ENCODE peak calls at places on chromosome 9, in seven cellular contexts. G, R, B, S, N, K and D are unnamed samples. For H3K4me1 and H3K27me3, the result is how much of the 10 kb centered on the place peaks cover.

GRCh38 chr9:130972277-130972956 is 33.4 kb upstream of the FIBCD1 start:
- DNase-seq in S (no peak), K (no peak), N (no peak), G (no peak), B (no peak), R (no peak), D (no peak)

GRCh38 chr9:19516348-19516747 is 107.5 kb downstream of the ACER2 start:
- DNase-seq in B (no peak), R (no peak), S (no peak), G (no peak), N (no peak), K (no peak), D (no peak)

GRCh38 chr9:13569706-13570423 is 290.4 kb upstream of the MPDZ start:
- DNase-seq in G (no peak), B (no peak), R (no peak), K (peak), S (no peak), N (no peak), D (no peak)

GRCh38 chr9:32882616-32883015 is 99.3 kb downstream of the TMEM215 start:
- DNase-seq in N (no peak), K (no peak), G (no peak), B (no peak), S (no peak), R (no peak), D (no peak)

GRCh38 chr9:129102791-129103594 is 7.6 kb downstream of the CRAT start:
- DNase-seq in K (peak), B (no peak), G (peak), S (peak), N (peak), R (peak), D (peak)

GRCh38 chr9:110095238-110095637 is 112.7 kb downstream of the C9orf152 start:
- DNase-seq in N (no peak), B (no peak), K (peak), R (no peak), G (no peak), S (peak), D (no peak)

GRCh38 chr9:4713849-4714248 is 27.2 kb downstream of the AK3 start:
- DNase-seq in R (no peak), K (no peak), G (no peak), S (no peak), N (no peak), B (no peak), D (no peak)

GRCh38 chr9:5612187-5612535 is 16.7 kb upstream of the RIC1 start:
- DNase-seq in R (no peak), N (no peak), G (no peak), K (no peak), S (no peak), B (no peak), D (no peak)

GRCh38 chr9:3526903-3527652 is 1.3 kb upstream of the RFX3 start:
- DNase-seq in G (peak), S (peak), K (no peak), B (no peak), N (no peak), R (peak), D (peak)

GRCh38 chr9:99573883-99574282 is 247.8 kb upstream of the NR4A3 start:
- DNase-seq in G (no peak), N (no peak), B (no peak), S (no peak), K (no peak), R (no peak), D (no peak)

GRCh38 chr9:9791621-9792020 is 821.2 kb downstream of the PTPRD start:
- DNase-seq in R (no peak), K (peak), N (no peak), S (no peak), G (no peak), B (no peak), D (no peak)

GRCh38 chr9:88733651-88734470 is 198.9 kb downstream of the NXNL2 start:
- DNase-seq in K (peak), N (no peak), G (no peak), B (no peak), R (no peak), S (peak), D (no peak)

GRCh38 chr9:68979538-68980314 is 34.2 kb downstream of the PRKACG start:
- DNase-seq in R (no peak), N (no peak), G (no peak), S (no peak), K (no peak), B (no peak), D (no peak)

GRCh38 chr9:109132473-109133095 is 12.8 kb upstream of the TMEM245 start:
- DNase-seq in G (no peak), K (no peak), N (no peak), R (no peak), B (no peak), S (no peak), D (no peak)

GRCh38 chr9:90099262-90099982 is 494.6 kb downstream of the GADD45G start:
- DNase-seq in G (no peak), S (peak), B (no peak), R (peak), N (no peak), K (peak), D (no peak)

GRCh38 chr9:982660-983240 is 6.3 kb downstream of the DMRT3 start:
- DNase-seq in K (no peak), N (no peak), B (no peak), G (no peak), R (no peak), S (peak), D (no peak)

GRCh38 chr9:100724932-100725331 is 147.1 kb downstream of the CAVIN4 start:
- DNase-seq in G (no peak), R (no peak), N (no peak), B (no peak), S (no peak), K (no peak), D (no peak)

GRCh38 chr9:131776473-131776872 is 36.6 kb upstream of the RAPGEF1 start:
- DNase-seq in N (no peak), B (no peak), G (no peak), S (peak), R (no peak), K (peak), D (no peak)

GRCh38 chr9:15400281-15400941 is 22.3 kb upstream of the SNAPC3 start:
- DNase-seq in S (peak), K (peak), B (no peak), N (no peak), R (no peak), G (no peak), D (no peak)

GRCh38 chr9:6015278-6016157 is at the start of gene RANBP6:
- DNase-seq in R (peak), N (peak), B (peak), K (peak), G (peak), S (peak), D (peak)

GRCh38 chr9:81591791-81592190 is 97.6 kb downstream of the TLE1 start:
- DNase-seq in S (no peak), K (no peak), G (no peak), B (no peak), R (no peak), N (no peak), D (no peak)

GRCh38 chr9:134961331-134962064 is 43.8 kb upstream of the FCN1 start:
- DNase-seq in G (peak), B (no peak), R (no peak), K (no peak), S (no peak), N (no peak), D (peak)

GRCh38 chr9:33167949-33168535 is 906 bp upstream of the B4GALT1 start:
- DNase-seq in B (no peak), N (no peak), S (no peak), G (no peak), K (no peak), R (no peak), D (peak)

GRCh38 chr9:109708507-109708945 is 71.5 kb upstream of the PALM2AKAP2 start:
- DNase-seq in B (no peak), R (no peak), K (peak), N (no peak), G (no peak), S (peak), D (no peak)

GRCh38 chr9:95071925-95072324 is 245.6 kb downstream of the FANCC start:
- DNase-seq in N (no peak), K (no peak), B (no peak), G (no peak), S (no peak), R (no peak), D (no peak)

GRCh38 chr9:77128125-77128789 is 49.1 kb upstream of the VPS13A start:
- DNase-seq in B (no peak), R (no peak), N (no peak), G (no peak), K (no peak), S (no peak), D (no peak)

GRCh38 chr9:27711241-27711640 is 138.0 kb upstream of the C9orf72 start:
- DNase-seq in N (no peak), B (no peak), G (no peak), K (no peak), R (no peak), S (no peak), D (no peak)

GRCh38 chr9:106874031-106874430 is 11.1 kb downstream of the ZNF462 start:
- DNase-seq in G (no peak), B (no peak), R (no peak), K (no peak), N (no peak), S (no peak), D (no peak)

GRCh38 chr9:106875548-106875947 is 12.6 kb downstream of the ZNF462 start:
- DNase-seq in N (no peak), B (no peak), S (no peak), G (no peak), R (no peak), K (no peak), D (no peak)

GRCh38 chr9:106872641-106873040 is 9.7 kb downstream of the ZNF462 start:
- DNase-seq in K (no peak), N (no peak), B (no peak), G (no peak), R (no peak), S (no peak), D (no peak)

GRCh38 chr9:106877345-106877744 is 14.4 kb downstream of the ZNF462 start:
- DNase-seq in R (no peak), S (no peak), G (no peak), B (no peak), N (no peak), K (no peak), D (no peak)

GRCh38 chr9:106874657-106875056 is 11.7 kb downstream of the ZNF462 start:
- DNase-seq in B (no peak), S (peak), G (no peak), K (peak), R (no peak), N (no peak), D (no peak)
- H3K27ac ChIP-seq in B (no peak), S (no peak), G (no peak), K (no peak), R (no peak), N (no peak), D (no peak)

GRCh38 chr9:87077986-87078385 is 130.7 kb upstream of the GAS1 start:
- DNase-seq in R (no peak), N (no peak), B (no peak), K (no peak), S (no peak), G (no peak), D (no peak)
- H3K4me1 ChIP-seq in R (under half), N (under half), B (under half), K (under half), S (under half), G (under half), D (under half)

DNA sequence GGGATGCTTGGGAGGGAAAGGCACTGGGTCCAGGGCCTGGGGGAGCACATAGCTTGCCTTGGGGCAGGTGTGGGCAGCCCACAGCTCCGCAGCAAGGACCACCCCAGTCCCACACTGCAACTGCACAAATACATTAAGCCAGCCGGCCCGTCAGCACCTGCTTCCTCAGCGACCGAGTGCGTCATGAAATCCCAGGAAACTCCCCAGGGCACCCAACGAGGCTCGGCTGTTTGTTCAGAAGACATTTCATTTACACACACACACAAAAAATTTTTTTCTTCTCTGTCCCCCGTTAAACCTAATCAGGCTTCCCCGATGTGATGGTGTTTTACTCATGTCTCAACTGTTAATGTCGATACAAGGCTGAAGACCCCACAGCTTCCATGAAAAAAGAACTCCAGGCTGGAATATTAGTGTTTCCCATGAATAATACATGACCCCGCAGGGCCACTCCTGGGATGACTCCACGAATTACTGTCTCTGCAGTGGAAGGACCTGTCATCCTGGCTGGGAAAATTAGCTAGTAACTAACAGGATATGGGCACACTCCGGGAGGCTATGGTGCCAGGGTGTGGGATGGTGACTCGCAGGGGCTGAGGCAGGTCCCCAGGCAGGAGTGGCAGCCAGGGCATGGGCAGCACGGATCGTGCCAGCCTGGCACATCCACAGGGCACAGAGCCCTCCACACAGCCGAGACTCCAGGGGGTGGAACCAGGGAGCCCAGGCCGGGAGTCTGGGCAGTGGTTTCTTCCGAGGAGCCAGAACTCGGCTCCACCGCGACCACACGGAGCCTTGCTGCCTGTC is 102.4 kb downstream of the VAV2 start:
- DNase-seq in S (peak), B (no peak), K (no peak), N (no peak), G (no peak), R (no peak), D (no peak)
- H3K27me3 ChIP-seq in S (under half), B (under half), K (under half), N (under half), G (under half), R (under half), D (under half)

DNA sequence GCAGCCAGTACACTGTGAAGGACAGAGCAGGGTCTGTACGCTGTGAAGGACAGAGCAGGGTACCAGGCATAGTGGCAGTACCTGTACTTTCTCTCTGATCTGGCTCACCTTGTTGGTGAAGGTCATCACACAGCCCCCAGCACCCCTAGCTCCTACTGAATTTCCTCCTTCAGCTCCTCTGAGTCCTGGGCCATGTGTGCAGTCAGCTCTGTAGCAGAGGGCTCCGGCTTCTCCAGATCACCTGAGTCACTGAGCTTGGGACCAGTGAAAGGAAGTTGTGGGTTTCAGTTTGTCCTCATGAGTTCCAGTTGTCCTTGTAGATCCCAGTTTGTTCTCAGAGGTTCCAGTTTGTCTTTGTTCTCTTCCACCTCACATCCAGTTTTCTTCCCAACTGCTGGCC is 5.5 kb downstream of the NUDT2 start:
- DNase-seq in G (no peak), B (no peak), S (no peak), N (no peak), K (no peak), R (no peak), D (no peak)
- H3K27ac ChIP-seq in G (no peak), B (no peak), S (no peak), N (peak), K (no peak), R (no peak), D (no peak)

DNA sequence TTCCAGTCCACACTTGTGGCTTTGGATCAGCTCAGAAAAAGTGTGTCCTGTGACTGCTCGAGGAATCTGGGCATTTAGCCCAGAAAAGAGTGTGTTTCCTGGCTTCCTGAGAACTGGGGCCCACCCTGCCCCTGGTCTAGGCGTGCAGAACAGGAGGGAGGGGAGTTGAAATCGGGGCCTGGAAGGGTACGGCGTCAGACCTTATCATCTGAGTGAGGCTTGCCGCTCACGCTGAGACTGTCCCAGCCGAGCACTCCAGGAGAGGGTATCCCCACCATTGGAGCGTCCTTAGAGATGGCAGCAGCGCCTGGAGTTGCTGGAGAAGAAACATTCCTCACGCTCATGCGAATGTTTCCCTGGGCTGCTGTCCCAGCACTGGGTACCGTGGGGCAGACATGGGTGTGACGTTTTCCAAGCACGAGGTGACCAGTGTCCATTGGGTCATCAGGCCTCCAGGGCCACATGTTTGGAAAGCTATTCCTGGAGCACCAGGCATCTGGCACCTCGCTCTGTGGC is 22.5 kb downstream of the NEK6 start:
- DNase-seq in S (peak), K (peak), B (no peak), N (no peak), G (no peak), R (no peak), D (peak)
- H3K4me1 ChIP-seq in S (half or more), K (under half), B (under half), N (half or more), G (half or more), R (under half), D (under half)

GRCh38 chr9:113645972-113646241 is 182.4 kb downstream of the RGS3 start:
- DNase-seq in G (peak), B (no peak), S (no peak), R (no peak), K (no peak), N (no peak), D (peak)
- H3K27me3 ChIP-seq in G (under half), B (under half), S (under half), R (under half), K (under half), N (under half), D (under half)

GRCh38 chr9:122929803-122930354 is 1.4 kb downstream of the ZBTB26 start:
- DNase-seq in R (no peak), G (no peak), S (no peak), K (no peak), N (no peak), B (no peak), D (no peak)

GRCh38 chr9:122922713-122923112 is 8.6 kb downstream of the ZBTB26 start:
- DNase-seq in B (no peak), S (no peak), N (no peak), R (no peak), K (no peak), G (no peak), D (no peak)

GRCh38 chr9:122923947-122924346 is 7.4 kb downstream of the ZBTB26 start:
- DNase-seq in N (no peak), B (no peak), K (no peak), G (no peak), R (no peak), S (no peak), D (no peak)
- H3K27ac ChIP-seq in N (no peak), B (no peak), K (no peak), G (no peak), R (no peak), S (no peak), D (no peak)

DNA sequence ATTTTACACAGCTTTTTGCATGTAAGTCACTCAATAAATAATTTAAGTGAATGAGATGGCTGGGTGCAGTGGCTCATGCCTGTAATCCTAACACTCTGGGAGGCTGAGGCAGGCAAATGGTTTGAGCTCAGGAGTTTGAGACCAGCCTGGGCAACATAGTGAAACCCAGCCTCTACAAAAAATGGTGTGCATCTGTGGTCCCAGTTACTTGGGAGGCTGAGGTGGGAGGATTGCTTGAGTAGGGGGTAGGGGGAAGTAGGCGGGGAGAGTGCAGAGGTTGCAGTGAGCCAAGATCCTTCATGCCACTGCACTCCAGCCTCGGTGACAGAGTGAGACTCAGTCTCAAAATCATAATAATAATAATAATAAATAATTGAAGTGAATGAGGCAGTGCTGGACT is 10.2 kb downstream of the KLF9 start:
- DNase-seq in K (no peak), N (no peak), G (no peak), S (no peak), R (no peak), B (no peak), D (no peak)
- H3K4me1 ChIP-seq in K (under half), N (half or more), G (half or more), S (under half), R (under half), B (under half), D (half or more)

DNA sequence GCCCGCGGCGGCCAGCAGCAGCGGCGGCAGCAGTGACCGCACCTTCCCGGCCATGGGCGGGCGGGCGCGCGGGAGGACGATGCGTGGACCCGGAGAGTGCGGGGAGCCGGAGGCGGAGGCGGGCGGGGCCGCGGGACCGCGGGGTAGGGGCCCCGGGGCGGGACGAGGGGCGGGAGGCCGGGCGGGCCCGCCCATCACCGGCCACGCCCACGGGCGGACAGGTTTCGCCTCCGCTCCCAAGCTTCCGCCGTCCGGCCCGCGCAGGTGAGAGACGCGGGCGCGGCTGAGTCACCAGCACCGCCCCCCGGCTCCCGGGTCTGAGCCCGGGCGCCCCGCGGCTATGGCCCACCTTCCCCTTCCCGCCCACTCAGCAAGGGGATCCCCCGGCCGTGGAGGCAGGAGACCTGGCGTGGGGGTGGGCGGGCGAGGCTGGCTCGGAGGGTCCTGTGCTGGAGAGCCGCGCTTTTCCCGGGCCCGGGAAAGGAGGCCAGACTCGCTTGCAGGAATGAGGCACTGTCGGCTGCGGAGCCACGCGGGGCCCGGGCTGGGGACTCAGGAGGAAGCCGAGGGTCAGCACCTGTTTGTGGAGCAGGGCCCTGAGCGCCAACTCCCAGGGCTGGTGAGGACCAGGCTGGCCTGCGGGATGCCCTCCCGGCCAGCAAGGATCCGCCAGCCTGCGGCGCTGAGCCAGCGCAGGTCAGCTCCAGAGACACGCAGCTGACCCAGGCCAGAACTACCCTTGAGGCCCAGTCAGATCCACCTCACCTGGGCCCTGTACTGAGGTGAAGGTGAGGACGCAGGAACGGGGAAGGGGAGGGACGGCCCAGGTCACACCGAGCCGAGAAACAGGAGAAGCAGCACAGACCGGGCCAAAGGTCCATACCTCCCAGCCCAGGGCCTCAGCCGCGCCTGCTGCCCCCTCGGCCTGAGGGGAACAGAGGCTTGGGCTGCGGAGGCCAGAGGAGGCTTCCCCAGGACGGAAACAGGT is at the start of gene ENTPD2:
- DNase-seq in B (peak), K (no peak), N (peak), R (no peak), S (no peak), G (no peak), D (peak)
- H3K27me3 ChIP-seq in B (under half), K (under half), N (under half), R (under half), S (half or more), G (under half), D (under half)